ENCODE peak calls at places on chromosome 22, in four cellular contexts. W is GM23338, P is A549, Q is K562. C is an unnamed sample.

GRCh38 chr22:19717691-19718254 is 3.5 kb downstream of the SEPTIN5 start:
- DNase-seq in W (peak), Q (peak), P (peak), C (no peak)

GRCh38 chr22:19779685-19780268 is 19.2 kb downstream of the TBX1 start:
- DNase-seq in P (no peak), W (no peak), Q (no peak), C (no peak)

GRCh38 chr22:40975346-40975745 is 24.2 kb downstream of the RBX1 start:
- DNase-seq in Q (no peak), P (no peak), W (no peak), C (no peak)

GRCh38 chr22:47278655-47279054 is 516.2 kb downstream of the TBC1D22A start:
- DNase-seq in W (no peak), P (no peak), Q (no peak), C (no peak)

GRCh38 chr22:20197407-20198030 is 46.7 kb upstream of the CCDC188 start:
- DNase-seq in P (no peak), Q (no peak), W (no peak), C (no peak)

GRCh38 chr22:38967451-38968450 is 10.3 kb downstream of the APOBEC3A start:
- DNase-seq in P (no peak), W (no peak), Q (no peak), C (no peak)

GRCh38 chr22:48593551-48593950 is 1234.1 kb downstream of the BRD1 start:
- DNase-seq in W (no peak), Q (no peak), P (no peak), C (no peak)

GRCh38 chr22:46575915-46576555 is 38.6 kb upstream of the CELSR1 start:
- DNase-seq in P (peak), Q (no peak), W (peak), C (no peak)

GRCh38 chr22:17357688-17358087 is 11.6 kb upstream of the CECR2 start:
- DNase-seq in Q (no peak), W (no peak), P (no peak), C (no peak)

GRCh38 chr22:19874307-19875060 is 19.8 kb upstream of the GNB1L start:
- DNase-seq in Q (no peak), W (peak), P (no peak), C (no peak)

GRCh38 chr22:48710410-48710809 is 1117.3 kb downstream of the BRD1 start:
- DNase-seq in W (no peak), P (no peak), Q (no peak), C (no peak)

GRCh38 chr22:20058989-20059770 is 20.9 kb upstream of the DGCR8 start:
- DNase-seq in W (no peak), Q (peak), P (no peak), C (no peak)

GRCh38 chr22:30386608-30386959 is 627 bp downstream of the RNF215 start:
- DNase-seq in Q (no peak), P (no peak), W (no peak), C (no peak)

GRCh38 chr22:20204821-20205220 is 54.0 kb upstream of the CCDC188 start:
- DNase-seq in W (no peak), P (no peak), Q (no peak), C (no peak)

GRCh38 chr22:33544707-33545106 is 375.6 kb downstream of the LARGE1 start:
- DNase-seq in W (no peak), Q (no peak), P (no peak), C (no peak)

GRCh38 chr22:46018859-46019258 is 41.9 kb upstream of the WNT7B start:
- DNase-seq in P (peak), W (no peak), Q (no peak), C (no peak)

GRCh38 chr22:26549902-26550497 is 37.7 kb upstream of the TFIP11 start:
- DNase-seq in P (no peak), W (no peak), Q (no peak), C (no peak)

GRCh38 chr22:25970996-25971811 is 198.1 kb upstream of the SEZ6L start:
- DNase-seq in Q (no peak), P (no peak), W (peak), C (peak)

GRCh38 chr22:38423512-38424503 is 31.2 kb downstream of the KCNJ4 start:
- DNase-seq in P (no peak), Q (no peak), W (no peak), C (no peak)

GRCh38 chr22:31876156-31877035 is 67.9 kb upstream of the YWHAH start:
- DNase-seq in Q (no peak), P (no peak), W (no peak), C (no peak)

GRCh38 chr22:31162015-31162765 is 2.2 kb downstream of the RNF185 start:
- DNase-seq in W (no peak), Q (no peak), P (no peak), C (no peak)

GRCh38 chr22:47199949-47200272 is 437.5 kb downstream of the TBC1D22A start:
- DNase-seq in Q (no peak), P (no peak), W (no peak), C (no peak)

GRCh38 chr22:19105867-19106802 is 16.1 kb downstream of the DGCR2 start:
- DNase-seq in W (peak), Q (peak), P (no peak), C (no peak)

GRCh38 chr22:20062043-20062765 is 17.8 kb upstream of the DGCR8 start:
- DNase-seq in Q (no peak), P (no peak), W (no peak), C (no peak)

GRCh38 chr22:37929390-37929789 is 23.3 kb downstream of the MICALL1 start:
- DNase-seq in Q (no peak), P (no peak), W (no peak), C (no peak)

GRCh38 chr22:19419086-19419463 is 12.5 kb downstream of the HIRA start:
- DNase-seq in W (no peak), Q (peak), P (no peak), C (no peak)

GRCh38 chr22:18978506-18978905 is 42.4 kb upstream of the PRODH start:
- DNase-seq in P (no peak), Q (no peak), W (no peak), C (no peak)

GRCh38 chr22:49991167-49991566 is 21.4 kb downstream of the IL17REL start:
- DNase-seq in Q (no peak), P (no peak), W (no peak), C (no peak)

GRCh38 chr22:42885446-42885845 is 28.4 kb upstream of the ARFGAP3 start:
- DNase-seq in Q (no peak), W (no peak), P (no peak), C (no peak)

GRCh38 chr22:32754413-32755041 is 47.0 kb upstream of the TIMP3 start:
- DNase-seq in Q (no peak), P (peak), W (no peak), C (no peak)

GRCh38 chr22:32281092-32281491 is 25.9 kb upstream of the SLC5A4 start:
- DNase-seq in P (peak), Q (no peak), W (no peak), C (no peak)

GRCh38 chr22:40039482-40039881 is 44.7 kb downstream of the FAM83F start:
- DNase-seq in W (no peak), P (no peak), Q (no peak), C (no peak)

DNA sequence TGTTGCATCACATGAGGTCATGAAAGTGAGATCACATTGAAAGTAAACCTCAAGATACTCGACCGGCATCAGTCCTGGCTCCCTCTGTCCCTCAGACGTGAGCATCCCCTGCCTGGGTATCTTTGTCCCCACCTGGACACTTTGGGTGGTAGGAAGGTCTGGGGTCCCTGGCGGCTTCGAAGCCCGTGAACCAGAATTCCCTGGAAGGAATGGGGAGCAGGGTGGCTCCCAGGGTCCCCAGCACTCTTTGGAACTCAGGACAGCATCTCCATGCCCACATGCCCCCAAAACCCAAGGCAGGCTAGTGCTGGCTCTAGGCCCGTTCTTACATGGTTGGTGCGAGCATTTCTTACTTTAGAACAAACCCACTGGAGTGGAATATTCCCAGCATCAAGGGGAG is 7.5 kb downstream of the DERL3 start:
- DNase-seq in P (no peak), W (no peak), Q (no peak), C (no peak)
- TF ChIP-seq JUNB in P (no peak), W (no peak), Q (no peak), C (no peak)

GRCh38 chr22:44683237-44683636 is 18.8 kb upstream of the PRR5 start:
- DNase-seq in Q (no peak), P (no peak), W (no peak), C (peak)

GRCh38 chr22:44682556-44683168 is 19.3 kb upstream of the PRR5 start:
- DNase-seq in Q (no peak), W (no peak), P (no peak), C (no peak)

GRCh38 chr22:44685384-44686056 is 16.5 kb upstream of the PRR5 start:
- DNase-seq in P (peak), Q (peak), W (peak), C (peak)

GRCh38 chr22:44683881-44684280 is 18.1 kb upstream of the PRR5 start:
- DNase-seq in W (no peak), Q (no peak), P (no peak), C (no peak)

DNA sequence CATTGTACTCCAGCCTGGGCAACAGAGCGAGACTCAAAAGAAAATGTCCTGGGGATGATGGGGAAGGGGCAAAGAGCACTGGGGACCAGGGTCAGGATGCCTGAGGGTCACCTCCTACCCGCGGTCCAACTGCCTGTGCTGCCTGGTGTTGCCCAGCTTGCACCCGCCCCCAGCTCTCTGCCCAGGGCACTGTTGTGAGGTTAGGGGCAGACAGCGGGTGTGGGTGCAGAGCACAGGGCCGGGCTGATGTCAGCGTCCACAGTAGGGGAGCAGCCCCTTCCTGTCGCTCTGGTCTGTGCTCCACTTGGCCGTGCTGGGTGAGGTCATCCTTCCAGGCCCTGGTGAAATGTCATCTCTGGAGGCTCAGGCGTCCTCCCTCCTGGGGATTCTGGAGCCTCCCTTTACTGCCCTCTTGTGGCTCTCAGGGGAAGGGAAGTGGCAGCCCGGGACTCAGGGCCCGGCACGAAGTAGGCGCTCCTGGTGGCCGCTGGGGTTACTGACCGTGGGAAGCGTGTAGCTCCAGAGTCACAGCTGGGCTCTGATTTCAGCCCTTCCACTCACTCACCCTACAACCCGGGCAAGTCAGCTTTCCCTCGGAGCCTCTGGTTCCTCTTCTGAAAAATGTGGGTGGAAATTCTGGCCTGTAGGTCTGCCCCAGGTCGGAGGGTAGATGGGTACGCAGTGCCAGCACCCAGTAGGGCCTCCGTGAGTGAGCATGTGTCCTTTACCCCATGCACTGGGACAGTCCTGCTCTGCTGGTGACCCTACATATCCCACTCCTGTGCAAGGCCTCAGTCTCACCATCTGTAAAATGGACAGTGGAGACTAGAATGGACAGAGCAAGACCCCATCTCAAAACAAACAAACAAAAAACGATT is 17.3 kb upstream of the PRR5 start:
- DNase-seq in P (peak), W (peak), Q (peak), C (peak)
- TF ChIP-seq JUNB in P (no peak), W (no peak), Q (no peak), C (peak)

DNA sequence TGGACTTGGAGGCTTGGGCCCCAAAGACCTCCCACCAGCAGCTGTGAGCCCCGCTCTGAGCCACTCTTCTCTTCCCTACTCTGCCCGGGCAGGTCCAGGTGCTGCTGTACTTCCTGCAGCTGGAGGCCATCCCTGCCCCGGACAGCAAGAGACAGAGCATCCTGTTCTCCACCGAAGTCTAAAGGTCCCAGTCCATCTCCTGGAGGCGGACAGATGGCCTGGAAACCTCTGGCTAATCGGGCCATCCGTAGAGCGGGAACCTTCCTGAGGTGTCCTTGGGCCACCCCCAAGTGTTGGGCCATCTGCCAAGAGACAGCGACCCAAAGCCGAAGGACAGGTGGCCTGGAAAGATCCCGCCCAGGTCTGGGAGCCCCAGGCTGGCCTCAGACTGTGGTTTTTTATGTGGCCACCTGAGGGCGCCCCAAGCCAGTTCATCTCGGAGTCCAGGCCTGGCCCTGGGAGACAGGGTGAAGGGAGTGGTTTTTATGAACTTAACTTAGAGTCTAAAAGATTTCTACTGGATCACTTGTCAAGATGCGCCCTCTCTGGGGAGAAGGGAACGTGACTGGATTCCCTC is 135.1 kb downstream of the BCR start:
- DNase-seq in W (peak), P (peak), Q (peak), C (no peak)
- TF ChIP-seq JUNB in W (no peak), P (no peak), Q (no peak), C (no peak)

GRCh38 chr22:36185828-36186624 is 15.6 kb downstream of the APOL4 start:
- DNase-seq in W (no peak), Q (no peak), P (no peak), C (no peak)
- TF ChIP-seq JUNB in W (no peak), Q (no peak), P (no peak), C (no peak)

DNA sequence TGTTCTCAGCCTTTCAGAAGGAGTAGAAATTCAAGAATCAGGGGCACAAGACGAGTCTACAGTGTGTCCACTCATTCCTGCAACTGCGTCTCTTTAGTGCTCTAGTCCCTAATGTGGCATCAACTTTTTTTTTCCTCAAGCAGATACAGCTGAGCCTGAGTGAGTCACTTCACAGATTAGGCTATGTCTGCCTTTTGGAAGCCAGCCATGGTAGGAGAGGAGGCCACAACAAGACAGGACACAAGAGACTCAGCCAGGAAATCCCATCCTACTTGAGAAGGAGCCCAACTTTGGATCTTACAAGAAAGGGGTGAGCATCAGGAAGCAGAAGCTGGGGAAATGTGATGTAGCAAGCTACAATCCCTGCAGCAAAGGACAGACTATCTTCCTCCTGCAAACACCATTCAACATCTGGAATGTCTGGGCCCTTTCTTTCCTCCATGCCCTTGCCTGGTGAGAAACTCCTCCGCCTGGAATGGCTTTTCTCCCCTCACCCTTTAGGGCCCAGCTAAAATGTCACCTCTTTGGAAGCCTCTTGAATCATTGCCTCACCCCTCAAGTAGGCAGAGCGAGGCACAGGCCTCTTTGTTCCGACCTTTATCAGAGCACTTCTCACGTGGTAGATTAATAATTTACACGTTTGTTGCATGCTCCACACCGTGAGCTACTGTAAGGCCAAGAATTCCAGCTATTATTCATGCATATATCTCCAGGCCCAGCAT is 156.4 kb upstream of the PITPNB start:
- DNase-seq in P (peak), W (no peak), Q (peak), C (no peak)
- TF ChIP-seq JUNB in P (no peak), W (no peak), Q (no peak), C (no peak)

GRCh38 chr22:21450858-21451331 is 16.3 kb upstream of the TMEM191C start:
- DNase-seq in P (no peak), W (no peak), Q (no peak), C (no peak)

GRCh38 chr22:21451545-21452520 is 15.4 kb upstream of the TMEM191C start:
- DNase-seq in W (no peak), Q (no peak), P (no peak), C (no peak)

GRCh38 chr22:21449531-21450319 is 17.5 kb upstream of the TMEM191C start:
- DNase-seq in Q (no peak), W (no peak), P (no peak), C (no peak)

GRCh38 chr22:21448627-21449416 is 18.4 kb upstream of the TMEM191C start:
- DNase-seq in Q (no peak), P (no peak), W (no peak), C (no peak)

DNA sequence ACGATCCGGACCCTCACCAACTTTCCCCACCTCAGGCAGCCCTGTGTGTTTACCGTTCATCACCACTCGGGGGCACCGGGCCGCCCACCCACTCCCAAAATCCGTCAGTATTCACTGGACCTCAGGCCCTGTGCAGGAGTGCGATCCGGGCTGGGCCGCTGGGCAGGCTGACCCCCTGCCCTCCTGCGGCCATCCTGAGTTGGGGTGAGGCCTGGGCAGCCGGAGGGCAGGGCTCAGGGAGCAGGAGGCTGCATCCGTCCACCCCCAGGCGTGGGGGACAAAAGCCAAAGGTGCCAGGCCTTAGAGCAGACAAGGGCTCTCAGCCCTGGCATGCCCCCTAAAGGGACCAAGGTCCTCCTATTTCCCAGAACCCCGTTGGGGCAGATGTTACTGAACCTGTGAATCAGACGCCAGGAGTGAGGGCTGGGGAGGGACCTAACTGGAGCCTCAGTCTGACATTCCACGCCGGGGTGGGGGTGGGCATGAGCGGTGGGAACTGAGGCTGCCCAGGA is 16.8 kb upstream of the TMEM191C start:
- DNase-seq in P (no peak), Q (no peak), W (peak), C (no peak)
- TF ChIP-seq JUNB in P (no peak), Q (no peak), W (no peak), C (no peak)